ENCODE peak calls at places on chromosomes 16 and 17, in ten cellular contexts. L is heart left ventricle, D is A549, K is stomach, U is endothelial cell of umbilical vein, I is adrenal gland, P is transverse colon, Q is K562, S is uterus, M is tibial nerve. A is an unnamed sample.

GRCh38 chr16:57186630-57187507 is 740 bp downstream of the RSPRY1 start:
- DNase-seq in K (no peak), S (peak), D (peak), U (peak), L (no peak), M (no peak), I (peak), P (peak), Q (peak), A (peak)

GRCh38 chr17:74218436-74218835 is 5.1 kb downstream of the TTYH2 start:
- DNase-seq in D (no peak), K (no peak), Q (no peak), U (no peak), P (no peak), L (no peak), S (no peak), I (no peak), M (no peak), A (no peak)

GRCh38 chr16:57060323-57061083 is 31.9 kb upstream of the CPNE2 start:
- DNase-seq in K (no peak), M (no peak), I (no peak), L (no peak), U (no peak), P (no peak), S (no peak), Q (no peak), D (no peak), A (no peak)

GRCh38 chr16:65200857-65201256 is 79.0 kb upstream of the CDH11 start:
- DNase-seq in P (no peak), I (no peak), D (no peak), K (no peak), Q (no peak), M (no peak), S (no peak), L (no peak), U (no peak), A (no peak)

GRCh38 chr17:45345554-45346254 is 28.9 kb upstream of the MAP3K14 start:
- DNase-seq in U (peak), Q (peak), D (peak), P (peak), L (peak), K (no peak), I (no peak), S (peak), M (no peak), A (no peak)

GRCh38 chr17:12566281-12567002 is 99.2 kb upstream of the MYOCD start:
- DNase-seq in P (no peak), S (no peak), M (no peak), L (no peak), U (no peak), D (no peak), Q (no peak), I (no peak), K (no peak), A (peak)

GRCh38 chr16:57032931-57033330 is 43.6 kb downstream of the NLRC5 start:
- DNase-seq in Q (no peak), D (no peak), L (no peak), I (no peak), M (no peak), U (no peak), K (no peak), S (no peak), P (no peak), A (no peak)

GRCh38 chr17:27565874-27566672 is 64.9 kb upstream of the LGALS9 start:
- DNase-seq in M (no peak), K (no peak), I (no peak), S (no peak), Q (no peak), P (no peak), D (no peak), L (no peak), U (peak), A (no peak)

GRCh38 chr17:36697907-36698526 is 96.6 kb downstream of the MRM1 start:
- DNase-seq in K (no peak), S (no peak), U (no peak), I (no peak), D (no peak), M (no peak), P (no peak), Q (peak), L (no peak), A (no peak)

GRCh38 chr17:21078056-21078825 is 35.4 kb upstream of the USP22 start:
- DNase-seq in D (no peak), P (no peak), I (no peak), U (peak), Q (no peak), L (no peak), S (peak), K (no peak), M (no peak), A (no peak)

GRCh38 chr16:28606291-28607115 is 3.3 kb downstream of the SULT1A1 start:
- DNase-seq in D (no peak), S (peak), L (no peak), I (no peak), U (no peak), K (no peak), M (no peak), Q (no peak), P (no peak), A (no peak)

GRCh38 chr17:12709063-12709462 is 43.4 kb downstream of the MYOCD start:
- DNase-seq in P (no peak), D (no peak), S (no peak), Q (no peak), I (no peak), L (no peak), M (no peak), K (no peak), U (no peak), A (no peak)

GRCh38 chr16:74449470-74449869 is 28.2 kb upstream of the CLEC18B start:
- DNase-seq in L (no peak), I (peak), U (no peak), S (peak), D (peak), M (peak), K (no peak), Q (no peak), P (peak), A (no peak)

GRCh38 chr16:55029509-55029908 is 98.8 kb downstream of the IRX5 start:
- DNase-seq in Q (no peak), S (no peak), P (no peak), U (no peak), D (no peak), L (no peak), M (no peak), K (no peak), I (no peak), A (no peak)

GRCh38 chr17:69414408-69415274 is at the start of gene MAP2K6:
- DNase-seq in Q (peak), L (peak), U (peak), P (peak), K (peak), S (peak), D (peak), M (peak), I (peak), A (peak)

GRCh38 chr16:80300876-80301275 is 239.9 kb upstream of the DYNLRB2 start:
- DNase-seq in L (no peak), D (no peak), Q (no peak), S (no peak), U (no peak), M (no peak), K (no peak), P (no peak), I (no peak), A (no peak)

DNA sequence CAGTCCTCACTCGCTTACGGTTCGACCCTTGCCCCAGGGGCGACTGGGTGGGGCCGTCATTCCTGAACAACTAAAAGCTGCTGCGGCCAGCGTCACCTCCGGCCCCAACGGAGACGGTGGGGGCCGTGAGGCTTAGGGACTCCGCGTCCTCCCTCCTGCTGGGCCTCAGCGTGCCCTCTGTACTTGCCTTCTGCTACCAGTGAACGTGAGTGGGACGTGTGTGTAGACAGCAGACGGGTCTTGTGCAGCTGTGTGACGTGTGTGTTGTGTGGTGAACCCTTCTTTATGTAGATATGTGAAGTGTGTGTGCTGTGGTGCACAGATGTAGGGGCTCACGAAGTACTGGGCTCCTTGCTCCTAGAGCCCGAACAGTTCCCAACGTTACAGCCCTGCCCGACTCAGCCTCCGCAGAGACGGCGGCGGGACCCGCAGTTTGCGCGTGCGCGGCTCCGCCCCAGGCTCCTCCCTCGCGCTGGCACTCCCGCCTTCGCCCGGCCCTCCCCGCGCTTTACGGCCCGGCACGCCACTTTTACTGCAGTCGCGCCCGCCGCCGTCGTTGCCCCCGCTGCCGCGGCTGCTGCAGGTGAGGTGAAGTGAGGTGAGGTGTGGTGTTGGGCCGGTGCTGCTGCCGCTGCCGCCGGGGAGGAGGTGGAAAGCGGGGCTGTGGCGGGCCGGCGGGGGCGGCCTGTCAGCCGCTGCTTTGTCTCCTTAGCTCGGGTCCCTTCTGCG is at the start of gene PHAF1:
- DNase-seq in M (peak), K (peak), S (peak), L (peak), I (peak), P (peak), U (peak), D (peak), Q (peak), A (peak)
- TF ChIP-seq POLR2A in M (peak), K (no peak), S (peak), L (peak), I (peak), P (peak), U (peak), D (peak), Q (peak), A (no peak)

GRCh38 chr17:43609613-43610385 is 51.9 kb downstream of the MEOX1 start:
- DNase-seq in P (no peak), M (no peak), Q (no peak), S (no peak), D (no peak), I (no peak), U (peak), K (no peak), L (no peak), A (no peak)
- TF ChIP-seq CTCF in P (no peak), M (no peak), Q (no peak), S (no peak), D (no peak), I (no peak), U (no peak), K (no peak), L (no peak), A (no peak)

DNA sequence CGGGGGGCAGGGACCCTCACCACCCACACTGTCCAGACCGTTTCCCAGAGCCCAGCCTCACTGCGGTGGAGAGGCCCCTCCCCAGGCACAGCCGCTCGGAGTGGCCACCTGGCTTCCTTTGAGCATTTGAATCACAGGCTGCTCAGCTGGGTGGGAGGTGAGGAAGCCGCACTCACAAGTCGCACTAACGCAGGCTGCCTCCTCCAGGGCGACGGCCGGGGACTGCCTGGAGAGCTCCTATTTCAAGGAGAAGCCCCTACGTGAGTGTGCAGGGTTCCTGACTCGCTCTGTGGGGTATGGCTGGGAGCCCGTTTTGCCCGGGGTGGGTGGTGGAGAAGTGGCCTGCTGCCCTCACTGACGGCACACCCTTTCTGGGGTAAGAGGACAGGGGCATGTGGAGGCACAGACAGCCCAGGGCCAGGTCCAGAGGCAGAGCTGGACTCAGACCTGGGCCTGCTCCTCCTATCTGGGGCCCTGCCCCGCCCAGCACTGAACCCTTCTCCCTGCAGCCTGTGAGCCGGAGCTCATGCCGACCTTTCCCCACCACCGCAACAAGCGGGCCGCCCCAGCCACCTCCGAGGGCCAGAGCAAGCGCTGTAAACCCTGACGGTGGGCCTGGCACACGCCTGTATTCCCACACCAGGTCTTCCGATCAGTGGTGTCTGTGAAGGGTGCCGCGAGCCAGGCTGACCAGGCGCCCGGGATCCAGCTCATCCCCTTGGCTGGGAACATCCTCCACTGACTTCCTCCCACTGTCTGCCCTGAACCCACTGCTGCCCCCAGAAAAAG is 6.2 kb downstream of the SPATA2L start:
- DNase-seq in U (no peak), I (no peak), S (no peak), L (no peak), Q (no peak), D (no peak), K (no peak), M (no peak), P (no peak), A (no peak)
- TF ChIP-seq POLR2A in U (no peak), I (no peak), S (no peak), L (no peak), Q (peak), D (no peak), K (no peak), M (no peak), P (no peak), A (no peak)

DNA sequence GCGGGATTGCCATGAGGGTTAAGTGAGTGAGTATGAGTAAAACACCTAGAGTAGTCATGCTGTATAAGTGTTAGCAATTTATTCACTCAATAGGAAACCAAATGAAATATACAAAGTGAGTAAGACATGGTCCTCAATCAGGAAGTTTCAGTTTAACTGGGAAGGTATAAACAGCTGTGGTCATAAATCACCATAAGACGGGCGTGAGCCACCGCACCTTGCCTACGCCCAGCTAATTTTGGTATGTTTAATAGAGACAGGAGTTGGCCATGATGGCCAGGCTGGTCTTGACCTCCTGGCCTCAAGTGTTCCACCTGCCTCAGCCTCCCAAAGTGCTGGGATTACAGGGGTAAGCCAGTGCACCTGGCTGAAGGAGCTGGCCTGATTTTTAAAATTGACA is 27.0 kb downstream of the RNF135 start:
- DNase-seq in S (no peak), U (no peak), D (no peak), M (no peak), I (no peak), P (peak), K (no peak), L (no peak), Q (no peak), A (no peak)
- TF ChIP-seq CTCF in S (no peak), U (no peak), D (no peak), M (no peak), I (no peak), P (peak), K (no peak), L (no peak), Q (no peak), A (no peak)

GRCh38 chr16:59116744-59117143 is 382.6 kb upstream of the GOT2 start:
- DNase-seq in K (no peak), D (no peak), I (no peak), Q (no peak), U (no peak), L (no peak), M (no peak), P (no peak), S (no peak), A (no peak)

GRCh38 chr16:59111280-59111679 is 377.2 kb upstream of the GOT2 start:
- DNase-seq in D (no peak), K (no peak), P (no peak), Q (no peak), S (no peak), L (no peak), I (no peak), U (no peak), M (no peak), A (no peak)

GRCh38 chr16:59113009-59113408 is 378.9 kb upstream of the GOT2 start:
- DNase-seq in L (no peak), I (no peak), M (no peak), D (no peak), P (no peak), U (no peak), S (no peak), Q (no peak), K (no peak), A (no peak)

DNA sequence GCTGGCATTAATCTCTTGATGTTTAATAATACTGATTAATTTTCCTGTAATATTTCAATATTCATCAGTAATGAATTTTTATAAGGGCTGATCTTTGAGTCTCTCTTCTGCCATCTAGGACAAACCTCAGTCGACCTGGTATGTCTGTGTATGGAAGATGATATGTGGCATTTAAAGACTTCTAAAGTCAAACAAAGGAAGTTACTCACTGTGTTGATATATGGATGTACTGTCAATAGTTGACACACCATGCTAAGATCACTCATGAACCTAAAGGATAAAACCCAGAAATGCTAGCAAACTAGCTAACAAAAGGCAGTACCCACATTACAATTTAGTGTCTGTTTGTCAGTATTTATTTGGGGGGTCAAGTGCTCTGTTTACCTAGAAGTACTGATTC is 380.7 kb upstream of the GOT2 start:
- DNase-seq in L (no peak), P (no peak), U (no peak), S (no peak), D (peak), M (no peak), I (no peak), Q (no peak), K (no peak), A (no peak)
- TF ChIP-seq POLR2A in L (no peak), P (no peak), U (no peak), S (no peak), D (no peak), M (no peak), I (no peak), Q (no peak), K (no peak), A (no peak)

GRCh38 chr16:72961115-72961832 is 86.7 kb downstream of the ZFHX3 start:
- DNase-seq in Q (peak), M (no peak), S (no peak), D (no peak), U (no peak), K (no peak), L (no peak), P (no peak), I (no peak), A (peak)

GRCh38 chr16:72961863-72962262 is 86.1 kb downstream of the ZFHX3 start:
- DNase-seq in L (no peak), Q (no peak), K (no peak), I (no peak), M (no peak), S (no peak), P (peak), U (no peak), D (no peak), A (no peak)

GRCh38 chr16:72962347-72962746 is 85.6 kb downstream of the ZFHX3 start:
- DNase-seq in D (no peak), M (no peak), S (no peak), K (no peak), I (no peak), L (no peak), P (no peak), Q (no peak), U (no peak), A (no peak)

GRCh38 chr16:72963508-72963907 is 84.4 kb downstream of the ZFHX3 start:
- DNase-seq in Q (no peak), P (no peak), S (no peak), D (no peak), K (no peak), L (no peak), U (no peak), I (no peak), M (no peak), A (no peak)

GRCh38 chr16:72963921-72964320 is 84.0 kb downstream of the ZFHX3 start:
- DNase-seq in Q (no peak), K (no peak), S (no peak), D (no peak), U (no peak), L (no peak), M (no peak), I (no peak), P (no peak), A (no peak)
- TF ChIP-seq CTCF in Q (no peak), K (no peak), S (no peak), D (no peak), U (no peak), L (no peak), M (no peak), I (no peak), P (no peak), A (no peak)

GRCh38 chr17:82270651-82271050 is 2.8 kb downstream of the CSNK1D start:
- DNase-seq in U (no peak), L (no peak), I (no peak), P (no peak), Q (no peak), M (no peak), D (no peak), K (no peak), S (no peak), A (no peak)

GRCh38 chr17:82269138-82269881 is 4.2 kb downstream of the CSNK1D start:
- DNase-seq in K (no peak), U (no peak), D (no peak), P (peak), M (no peak), L (no peak), Q (no peak), I (no peak), S (no peak), A (no peak)

GRCh38 chr17:82266142-82266541 is 7.4 kb downstream of the CSNK1D start:
- DNase-seq in D (no peak), L (no peak), M (no peak), Q (no peak), S (no peak), I (no peak), K (no peak), U (no peak), P (no peak), A (no peak)

GRCh38 chr17:82269882-82270500 is 3.5 kb downstream of the CSNK1D start:
- DNase-seq in D (no peak), Q (no peak), P (no peak), M (no peak), S (no peak), U (no peak), I (no peak), L (no peak), K (peak), A (no peak)

GRCh38 chr17:82267575-82268379 is 5.7 kb downstream of the CSNK1D start:
- DNase-seq in D (peak), K (peak), U (peak), L (peak), P (peak), I (peak), S (peak), Q (peak), M (peak), A (peak)
- TF ChIP-seq POLR2A in D (no peak), K (no peak), U (no peak), L (no peak), P (peak), I (peak), S (no peak), Q (no peak), M (no peak), A (no peak)

DNA sequence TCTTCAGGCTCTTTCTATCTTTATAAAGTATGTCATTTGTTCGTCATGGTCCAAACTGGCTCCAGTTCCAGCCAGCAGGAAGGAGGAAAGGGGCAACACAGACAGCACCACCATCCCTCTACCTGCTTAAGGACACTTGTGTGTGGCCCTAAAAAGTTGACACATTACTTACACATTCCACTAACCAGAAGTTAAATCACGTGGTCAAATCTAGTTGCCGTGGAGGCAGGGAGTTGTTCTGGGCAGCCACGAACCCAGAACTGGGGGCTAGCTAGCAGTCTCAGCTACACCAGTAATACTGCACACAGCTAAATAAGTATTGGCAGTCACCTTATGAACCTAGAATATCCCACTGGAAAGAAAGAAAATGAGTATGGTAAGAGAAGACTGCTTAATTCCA is 104.2 kb downstream of the SNX11 start:
- DNase-seq in Q (no peak), U (no peak), M (no peak), D (no peak), K (no peak), S (no peak), L (no peak), P (no peak), I (no peak), A (no peak)
- TF ChIP-seq CTCF in Q (no peak), U (no peak), M (no peak), D (no peak), K (no peak), S (no peak), L (no peak), P (no peak), I (no peak), A (no peak)